ENCODE peak calls at places on chromosomes 13 and 19, in five cellular contexts. Y is CD8-positive, alpha-beta memory T cell; B is uterus; W is testis; Z is naive thymus-derived CD4-positive, alpha-beta T cell. P is an unnamed sample.
A peak's percentile ranks its signal among the peaks of the same experiment; 100 is the strongest.

GRCh38 chr13:35481777-35482176 is 5.3 kb upstream of the MAB21L1 start:
- DNase-seq in Y (no peak), B (no peak), W (no peak), Z (no peak), P (no peak)

GRCh38 chr19:28292822-28293500 is 920.0 kb downstream of the UQCRFS1 start:
- DNase-seq in Y (no peak), B (no peak), W (no peak), Z (no peak), P (no peak)

GRCh38 chr19:708154-709141 is at the start of gene PALM:
- DNase-seq in Y (no peak), B (peak; percentile 47), W (no peak), Z (no peak), P (no peak)

GRCh38 chr19:32471095-32471494 is 65.5 kb downstream of the DPY19L3 start:
- DNase-seq in Y (no peak), B (no peak), W (peak; percentile 69), Z (no peak), P (no peak)

GRCh38 chr19:38617283-38617763 is 430 bp downstream of the MAP4K1 start:
- DNase-seq in Y (no peak), B (no peak), W (no peak), Z (no peak), P (peak; percentile 12)

GRCh38 chr13:86020350-86021002 is 221.3 kb upstream of the SLITRK6 start:
- DNase-seq in Y (no peak), B (no peak), W (no peak), Z (no peak), P (no peak)

GRCh38 chr13:40537146-40537895 is 129.1 kb downstream of the FOXO1 start:
- DNase-seq in Y (no peak), B (no peak), W (no peak), Z (no peak), P (no peak)

GRCh38 chr13:33285420-33286124 is at the start of gene STARD13:
- DNase-seq in Y (no peak), B (peak; percentile 94), W (peak; percentile 95), Z (no peak), P (no peak)

GRCh38 chr19:49716154-49716553 is 25.2 kb downstream of the CPT1C start:
- DNase-seq in Y (no peak), B (no peak), W (no peak), Z (no peak), P (no peak)

GRCh38 chr19:928471-929259 is 2.8 kb downstream of the ARID3A start:
- DNase-seq in Y (no peak), B (peak; percentile 22), W (no peak), Z (no peak), P (no peak)

GRCh38 chr19:6828306-6828697 is 55.8 kb downstream of the VAV1 start:
- DNase-seq in Y (no peak), B (no peak), W (no peak), Z (no peak), P (no peak)

GRCh38 chr19:3132971-3133792 is 2.7 kb upstream of the GNA15 start:
- DNase-seq in Y (peak; percentile 84), B (no peak), W (no peak), Z (peak; percentile 51), P (peak; percentile 85)

GRCh38 chr19:10368101-10368803 is 12.1 kb downstream of the TYK2 start:
- DNase-seq in Y (no peak), B (no peak), W (no peak), Z (no peak), P (no peak)

GRCh38 chr13:107865643-107866006 is 349.7 kb downstream of the LIG4 start:
- DNase-seq in Y (no peak), B (no peak), W (no peak), Z (no peak), P (no peak)

GRCh38 chr13:68190826-68191225 is 960.7 kb upstream of the PCDH9 start:
- DNase-seq in Y (no peak), B (no peak), W (no peak), Z (no peak), P (no peak)

GRCh38 chr13:113129480-113129879 is 6.9 kb downstream of the F10 start:
- DNase-seq in Y (peak; percentile 40), B (no peak), W (no peak), Z (no peak), P (no peak)

GRCh38 chr13:113544071-113544891 is 40.3 kb upstream of the TFDP1 start:
- DNase-seq in Y (peak; percentile 27), B (peak; percentile 5), W (no peak), Z (no peak), P (no peak)

GRCh38 chr13:28486144-28486543 is 8.8 kb downstream of the FLT1 start:
- DNase-seq in Y (no peak), B (no peak), W (no peak), Z (no peak), P (no peak)

GRCh38 chr19:17339088-17339741 is 1.9 kb downstream of the GTPBP3 start:
- DNase-seq in Y (no peak), B (no peak), W (no peak), Z (no peak), P (no peak)

GRCh38 chr19:14482112-14482941 is 7.2 kb upstream of the PTGER1 start:
- DNase-seq in Y (no peak), B (no peak), W (no peak), Z (no peak), P (no peak)

GRCh38 chr19:33797821-33798633 is 1.4 kb downstream of the KCTD15 start:
- DNase-seq in Y (no peak), B (peak; percentile 74), W (peak; percentile 66), Z (no peak), P (no peak)

GRCh38 chr19:42249149-42249750 is 5.7 kb downstream of the ERF start:
- DNase-seq in Y (no peak), B (no peak), W (no peak), Z (no peak), P (no peak)

GRCh38 chr19:39916851-39917396 is 17.5 kb downstream of the FCGBP start:
- DNase-seq in Y (no peak), B (no peak), W (no peak), Z (no peak), P (no peak)

GRCh38 chr19:28136796-28137195 is 1076.2 kb downstream of the UQCRFS1 start:
- DNase-seq in Y (no peak), B (no peak), W (no peak), Z (no peak), P (no peak)

GRCh38 chr13:112209731-112210130 is 142.8 kb downstream of the SOX1 start:
- DNase-seq in Y (no peak), B (no peak), W (no peak), Z (no peak), P (no peak)

GRCh38 chr13:95462801-95463200 is 89.7 kb upstream of the CLDN10 start:
- DNase-seq in Y (no peak), B (no peak), W (no peak), Z (no peak), P (no peak)

GRCh38 chr13:91946498-91947070 is 548.2 kb downstream of the GPC5 start:
- DNase-seq in Y (no peak), B (no peak), W (peak; percentile 16), Z (no peak), P (no peak)

GRCh38 chr13:44305845-44306244 is 67.8 kb upstream of the SERP2 start:
- DNase-seq in Y (no peak), B (no peak), W (no peak), Z (no peak), P (no peak)

GRCh38 chr19:33998739-33999345 is 173.5 kb upstream of the LSM14A start:
- DNase-seq in Y (no peak), B (no peak), W (no peak), Z (no peak), P (peak; percentile 5)

GRCh38 chr13:30572859-30573275 is 44.9 kb upstream of the USPL1 start:
- DNase-seq in Y (no peak), B (no peak), W (no peak), Z (peak; percentile 61), P (peak; percentile 33)

GRCh38 chr19:18473003-18473705 is 35.2 kb upstream of the ISYNA1 start:
- DNase-seq in Y (no peak), B (no peak), W (peak; percentile 72), Z (no peak), P (no peak)
- H3K36me3 ChIP-seq in Y (no peaks in the 10 kb centered on the region), B (no peaks in the 10 kb centered on the region), W (no peaks in the 10 kb centered on the region), Z (peaks cover 3% of the 10 kb centered on the region), P (peaks cover 6% of the 10 kb centered on the region)

DNA sequence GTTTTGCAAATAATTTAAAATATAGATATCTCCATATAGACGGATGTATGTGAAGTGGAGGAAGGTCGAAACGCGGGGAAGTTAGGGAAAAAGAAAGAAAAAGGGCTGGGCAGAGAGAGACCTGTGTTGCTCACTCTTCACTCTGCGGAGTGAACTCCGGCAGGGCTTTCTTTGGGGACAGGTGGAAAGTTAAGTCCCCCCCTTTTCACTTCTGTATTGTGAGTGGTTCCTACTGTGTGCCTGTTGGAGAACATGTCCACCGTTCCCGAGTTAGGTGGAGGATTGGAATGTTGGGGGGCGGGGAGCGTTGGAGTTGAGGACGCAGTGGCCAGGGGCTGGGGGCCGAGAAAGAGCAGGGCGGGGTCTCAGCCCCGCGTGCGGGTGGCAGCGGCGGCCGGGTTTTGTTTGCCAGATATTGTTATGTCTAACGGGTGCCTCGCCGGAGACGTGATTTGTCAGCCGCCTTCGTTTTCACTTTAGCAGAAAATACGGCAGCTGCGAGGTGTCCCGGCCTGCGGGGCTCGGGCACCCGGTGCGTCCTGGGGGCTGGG is 145.0 kb upstream of the ZNF536 start:
- DNase-seq in Y (no peak), B (no peak), W (peak; percentile 55), Z (no peak), P (no peak)
- H3K27me3 ChIP-seq in Y (peaks cover 6% of the 10 kb centered on the region), B (peaks cover 12% of the 10 kb centered on the region), W (no peaks in the 10 kb centered on the region), Z (no peaks in the 10 kb centered on the region), P (peaks cover 10% of the 10 kb centered on the region)

DNA sequence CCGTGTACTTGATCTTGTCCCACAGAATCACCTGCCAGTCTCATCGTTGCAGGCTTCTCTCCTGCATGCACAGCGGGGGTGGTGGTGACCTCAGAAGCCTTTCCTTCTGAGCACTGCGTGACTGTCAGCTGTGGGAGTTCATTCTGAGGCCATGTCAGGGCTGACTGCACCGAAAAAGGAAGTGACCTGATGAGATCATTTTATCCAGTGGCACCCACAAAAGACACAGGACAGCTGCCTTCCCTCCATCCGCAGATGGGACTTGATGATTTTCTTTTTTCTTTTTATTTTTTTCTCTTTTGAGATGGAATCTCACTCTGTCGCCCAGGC is 89.7 kb downstream of the RAB20 start:
- DNase-seq in Y (no peak), B (no peak), W (peak; percentile 44), Z (no peak), P (no peak)
- H3K36me3 ChIP-seq in Y (no peaks in the 10 kb centered on the region), B (no peaks in the 10 kb centered on the region), W (no peaks in the 10 kb centered on the region), Z (no peaks in the 10 kb centered on the region), P (no peaks in the 10 kb centered on the region)

GRCh38 chr19:16325161-16325527 is 518 bp downstream of the KLF2 start:
- DNase-seq in Y (peak; percentile 74), B (peak; percentile 52), W (peak; percentile 40), Z (peak; percentile 61), P (no peak)

GRCh38 chr19:16324064-16324383 is 602 bp upstream of the KLF2 start:
- DNase-seq in Y (no peak), B (no peak), W (no peak), Z (no peak), P (no peak)

GRCh38 chr19:16324384-16325160 is at the start of gene KLF2:
- DNase-seq in Y (peak; percentile 98), B (peak; percentile 97), W (peak; percentile 91), Z (peak; percentile 95), P (peak; percentile 97)

GRCh38 chr19:16325671-16326400 is 1.2 kb downstream of the KLF2 start:
- DNase-seq in Y (peak; percentile 86), B (peak; percentile 53), W (peak; percentile 66), Z (peak; percentile 77), P (peak; percentile 68)

DNA sequence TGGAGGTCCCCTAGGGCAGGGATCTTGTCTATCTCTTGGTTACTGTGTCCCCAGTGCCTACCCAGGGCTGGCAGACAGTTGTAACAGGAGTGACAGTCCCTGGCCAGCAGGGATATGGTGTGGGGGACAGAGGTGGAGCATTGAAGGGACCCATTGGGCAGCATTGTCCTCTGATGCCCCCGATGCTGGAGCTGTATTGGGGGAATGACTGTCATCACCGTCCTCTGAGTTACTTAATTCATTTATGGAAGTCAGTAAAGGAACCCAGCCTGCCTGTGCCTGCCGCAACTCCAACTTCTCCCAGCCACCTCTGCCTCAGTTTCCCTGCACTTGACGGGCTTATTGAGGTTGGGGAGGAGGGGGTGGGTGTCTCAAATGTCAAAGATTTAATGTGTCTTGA is 1.1 kb upstream of the KLF2 start:
- DNase-seq in Y (no peak), B (no peak), W (no peak), Z (no peak), P (no peak)
- H3K27me3 ChIP-seq in Y (no peaks in the 10 kb centered on the region), B (no peaks in the 10 kb centered on the region), W (no peaks in the 10 kb centered on the region), Z (no peaks in the 10 kb centered on the region), P (no peaks in the 10 kb centered on the region)

P was measured in CD4-positive, alpha-beta memory T cell.